ENCODE peak calls at places on chromosomes 12 and 14, in ten cellular contexts. One of them, this sample, is unnamed.

GRCh38 chr12:19572920-19573558 is 133.7 kb downstream of the AEBP2 start:
- DNase-seq in CD8-positive, alpha-beta T cell: no peak
- DNase-seq in AG09309: no peak
- DNase-seq in heart left ventricle: no peak
- DNase-seq in mucosa of descending colon: no peak
- DNase-seq in uterus: no peak
- DNase-seq in CD4-positive, alpha-beta T cell: no peak
- DNase-seq in mesothelial cell of epicardium: no peak
- DNase-seq in nephron progenitor cell: peak
- DNase-seq in GM10248: peak
- DNase-seq in this sample: no peak

GRCh38 chr14:53716521-53716920 is 240.1 kb downstream of the BMP4 start:
- DNase-seq in CD8-positive, alpha-beta T cell: no peak
- DNase-seq in AG09309: no peak
- DNase-seq in heart left ventricle: no peak
- DNase-seq in mucosa of descending colon: no peak
- DNase-seq in uterus: no peak
- DNase-seq in CD4-positive, alpha-beta T cell: no peak
- DNase-seq in mesothelial cell of epicardium: no peak
- DNase-seq in nephron progenitor cell: no peak
- DNase-seq in GM10248: no peak
- DNase-seq in this sample: no peak

GRCh38 chr14:72686101-72686500 is 207.8 kb downstream of the DPF3 start:
- DNase-seq in CD8-positive, alpha-beta T cell: no peak
- DNase-seq in AG09309: no peak
- DNase-seq in heart left ventricle: no peak
- DNase-seq in mucosa of descending colon: no peak
- DNase-seq in uterus: no peak
- DNase-seq in CD4-positive, alpha-beta T cell: no peak
- DNase-seq in mesothelial cell of epicardium: no peak
- DNase-seq in nephron progenitor cell: no peak
- DNase-seq in GM10248: no peak
- DNase-seq in this sample: no peak

GRCh38 chr12:49091056-49091835 is 3.4 kb downstream of the DHH start:
- DNase-seq in CD8-positive, alpha-beta T cell: no peak
- DNase-seq in AG09309: no peak
- DNase-seq in heart left ventricle: no peak
- DNase-seq in mucosa of descending colon: no peak
- DNase-seq in uterus: no peak
- DNase-seq in CD4-positive, alpha-beta T cell: no peak
- DNase-seq in mesothelial cell of epicardium: no peak
- DNase-seq in nephron progenitor cell: no peak
- DNase-seq in GM10248: no peak
- DNase-seq in this sample: no peak

GRCh38 chr14:89182326-89182725 is 234.7 kb downstream of the FOXN3 start:
- DNase-seq in CD8-positive, alpha-beta T cell: no peak
- DNase-seq in AG09309: no peak
- DNase-seq in heart left ventricle: no peak
- DNase-seq in mucosa of descending colon: no peak
- DNase-seq in uterus: no peak
- DNase-seq in CD4-positive, alpha-beta T cell: no peak
- DNase-seq in mesothelial cell of epicardium: no peak
- DNase-seq in nephron progenitor cell: no peak
- DNase-seq in GM10248: no peak
- DNase-seq in this sample: no peak

GRCh38 chr12:28497889-28498411 is 307.7 kb downstream of the CCDC91 start:
- DNase-seq in CD8-positive, alpha-beta T cell: no peak
- DNase-seq in AG09309: no peak
- DNase-seq in heart left ventricle: no peak
- DNase-seq in mucosa of descending colon: no peak
- DNase-seq in uterus: no peak
- DNase-seq in CD4-positive, alpha-beta T cell: no peak
- DNase-seq in mesothelial cell of epicardium: no peak
- DNase-seq in nephron progenitor cell: no peak
- DNase-seq in GM10248: peak
- DNase-seq in this sample: no peak

GRCh38 chr12:101829639-101830390 is 944 bp downstream of the GNPTAB start:
- DNase-seq in CD8-positive, alpha-beta T cell: no peak
- DNase-seq in AG09309: no peak
- DNase-seq in heart left ventricle: no peak
- DNase-seq in mucosa of descending colon: no peak
- DNase-seq in uterus: no peak
- DNase-seq in CD4-positive, alpha-beta T cell: no peak
- DNase-seq in mesothelial cell of epicardium: no peak
- DNase-seq in nephron progenitor cell: no peak
- DNase-seq in GM10248: no peak
- DNase-seq in this sample: no peak

GRCh38 chr12:93025145-93026103 is 96.3 kb upstream of the EEA1 start:
- DNase-seq in CD8-positive, alpha-beta T cell: no peak
- DNase-seq in AG09309: peak
- DNase-seq in heart left ventricle: no peak
- DNase-seq in mucosa of descending colon: no peak
- DNase-seq in uterus: no peak
- DNase-seq in CD4-positive, alpha-beta T cell: no peak
- DNase-seq in mesothelial cell of epicardium: no peak
- DNase-seq in nephron progenitor cell: no peak
- DNase-seq in GM10248: peak
- DNase-seq in this sample: no peak

GRCh38 chr12:76272292-76272691 is 75.9 kb downstream of the BBS10 start:
- DNase-seq in CD8-positive, alpha-beta T cell: no peak
- DNase-seq in AG09309: no peak
- DNase-seq in heart left ventricle: no peak
- DNase-seq in mucosa of descending colon: no peak
- DNase-seq in uterus: no peak
- DNase-seq in CD4-positive, alpha-beta T cell: no peak
- DNase-seq in mesothelial cell of epicardium: no peak
- DNase-seq in nephron progenitor cell: no peak
- DNase-seq in GM10248: no peak
- DNase-seq in this sample: no peak

GRCh38 chr12:53066594-53066978 is 12.6 kb downstream of the SPRYD3 start:
- DNase-seq in CD8-positive, alpha-beta T cell: no peak
- DNase-seq in AG09309: no peak
- DNase-seq in heart left ventricle: no peak
- DNase-seq in mucosa of descending colon: no peak
- DNase-seq in uterus: peak
- DNase-seq in CD4-positive, alpha-beta T cell: no peak
- DNase-seq in mesothelial cell of epicardium: no peak
- DNase-seq in nephron progenitor cell: no peak
- DNase-seq in GM10248: no peak
- DNase-seq in this sample: no peak

GRCh38 chr12:1533602-1534304 is 60.6 kb downstream of the FBXL14 start:
- DNase-seq in CD8-positive, alpha-beta T cell: peak
- DNase-seq in AG09309: no peak
- DNase-seq in heart left ventricle: no peak
- DNase-seq in mucosa of descending colon: no peak
- DNase-seq in uterus: no peak
- DNase-seq in CD4-positive, alpha-beta T cell: no peak
- DNase-seq in mesothelial cell of epicardium: no peak
- DNase-seq in nephron progenitor cell: no peak
- DNase-seq in GM10248: peak
- DNase-seq in this sample: no peak

GRCh38 chr12:16325426-16325825 is 22.0 kb upstream of the MGST1 start:
- DNase-seq in CD8-positive, alpha-beta T cell: no peak
- DNase-seq in AG09309: no peak
- DNase-seq in heart left ventricle: no peak
- DNase-seq in mucosa of descending colon: no peak
- DNase-seq in uterus: no peak
- DNase-seq in CD4-positive, alpha-beta T cell: no peak
- DNase-seq in mesothelial cell of epicardium: no peak
- DNase-seq in nephron progenitor cell: no peak
- DNase-seq in GM10248: no peak
- DNase-seq in this sample: no peak

GRCh38 chr14:75521415-75522199 is 662 bp upstream of the BATF start:
- DNase-seq in CD8-positive, alpha-beta T cell: no peak
- DNase-seq in AG09309: no peak
- DNase-seq in heart left ventricle: no peak
- DNase-seq in mucosa of descending colon: no peak
- DNase-seq in uterus: no peak
- DNase-seq in CD4-positive, alpha-beta T cell: no peak
- DNase-seq in mesothelial cell of epicardium: no peak
- DNase-seq in nephron progenitor cell: no peak
- DNase-seq in GM10248: no peak
- DNase-seq in this sample: no peak

GRCh38 chr14:101202627-101203404 is 299.3 kb upstream of the RTL1 start:
- DNase-seq in CD8-positive, alpha-beta T cell: no peak
- DNase-seq in AG09309: no peak
- DNase-seq in heart left ventricle: no peak
- DNase-seq in mucosa of descending colon: no peak
- DNase-seq in uterus: peak
- DNase-seq in CD4-positive, alpha-beta T cell: no peak
- DNase-seq in mesothelial cell of epicardium: peak
- DNase-seq in nephron progenitor cell: no peak
- DNase-seq in GM10248: no peak
- DNase-seq in this sample: peak

GRCh38 chr12:23686095-23686494 is 263.4 kb downstream of the SOX5 start:
- DNase-seq in CD8-positive, alpha-beta T cell: no peak
- DNase-seq in AG09309: no peak
- DNase-seq in heart left ventricle: no peak
- DNase-seq in mucosa of descending colon: no peak
- DNase-seq in uterus: no peak
- DNase-seq in CD4-positive, alpha-beta T cell: no peak
- DNase-seq in mesothelial cell of epicardium: no peak
- DNase-seq in nephron progenitor cell: no peak
- DNase-seq in GM10248: no peak
- DNase-seq in this sample: no peak

GRCh38 chr14:21215130-21215878 is 53.9 kb downstream of the HNRNPC start:
- DNase-seq in CD8-positive, alpha-beta T cell: no peak
- DNase-seq in AG09309: no peak
- DNase-seq in heart left ventricle: no peak
- DNase-seq in mucosa of descending colon: no peak
- DNase-seq in uterus: no peak
- DNase-seq in CD4-positive, alpha-beta T cell: no peak
- DNase-seq in mesothelial cell of epicardium: no peak
- DNase-seq in nephron progenitor cell: no peak
- DNase-seq in GM10248: no peak
- DNase-seq in this sample: no peak
- TF ChIP-seq CTCF in CD8-positive, alpha-beta T cell: no peak
- TF ChIP-seq CTCF in AG09309: no peak
- TF ChIP-seq CTCF in heart left ventricle: no peak
- TF ChIP-seq CTCF in mucosa of descending colon: no peak
- TF ChIP-seq CTCF in uterus: no peak
- TF ChIP-seq CTCF in CD4-positive, alpha-beta T cell: no peak
- TF ChIP-seq CTCF in mesothelial cell of epicardium: no peak
- TF ChIP-seq CTCF in nephron progenitor cell: no peak
- TF ChIP-seq CTCF in GM10248: no peak
- TF ChIP-seq CTCF in this sample: no peak

GRCh38 chr12:96060041-96060440 is 24.7 kb upstream of the LTA4H start:
- DNase-seq in CD8-positive, alpha-beta T cell: no peak
- DNase-seq in AG09309: no peak
- DNase-seq in heart left ventricle: no peak
- DNase-seq in mucosa of descending colon: no peak
- DNase-seq in uterus: no peak
- DNase-seq in CD4-positive, alpha-beta T cell: no peak
- DNase-seq in mesothelial cell of epicardium: no peak
- DNase-seq in nephron progenitor cell: no peak
- DNase-seq in GM10248: no peak
- DNase-seq in this sample: no peak
- TF ChIP-seq CTCF in CD8-positive, alpha-beta T cell: no peak
- TF ChIP-seq CTCF in AG09309: no peak
- TF ChIP-seq CTCF in heart left ventricle: no peak
- TF ChIP-seq CTCF in mucosa of descending colon: no peak
- TF ChIP-seq CTCF in uterus: no peak
- TF ChIP-seq CTCF in CD4-positive, alpha-beta T cell: no peak
- TF ChIP-seq CTCF in mesothelial cell of epicardium: no peak
- TF ChIP-seq CTCF in nephron progenitor cell: no peak
- TF ChIP-seq CTCF in GM10248: no peak
- TF ChIP-seq CTCF in this sample: no peak

GRCh38 chr12:131910302-131911110 is 16.1 kb downstream of the ULK1 start:
- DNase-seq in CD8-positive, alpha-beta T cell: no peak
- DNase-seq in AG09309: no peak
- DNase-seq in heart left ventricle: no peak
- DNase-seq in mucosa of descending colon: no peak
- DNase-seq in uterus: no peak
- DNase-seq in CD4-positive, alpha-beta T cell: no peak
- DNase-seq in mesothelial cell of epicardium: no peak
- DNase-seq in nephron progenitor cell: no peak
- DNase-seq in GM10248: no peak
- DNase-seq in this sample: no peak

GRCh38 chr12:131913666-131914065 is 15.4 kb upstream of the PUS1 start:
- DNase-seq in CD8-positive, alpha-beta T cell: no peak
- DNase-seq in AG09309: no peak
- DNase-seq in heart left ventricle: no peak
- DNase-seq in mucosa of descending colon: no peak
- DNase-seq in uterus: no peak
- DNase-seq in CD4-positive, alpha-beta T cell: no peak
- DNase-seq in mesothelial cell of epicardium: no peak
- DNase-seq in nephron progenitor cell: no peak
- DNase-seq in GM10248: no peak
- DNase-seq in this sample: no peak

GRCh38 chr12:131911251-131911650 is 16.8 kb downstream of the ULK1 start:
- DNase-seq in CD8-positive, alpha-beta T cell: no peak
- DNase-seq in AG09309: no peak
- DNase-seq in heart left ventricle: no peak
- DNase-seq in mucosa of descending colon: no peak
- DNase-seq in uterus: no peak
- DNase-seq in CD4-positive, alpha-beta T cell: no peak
- DNase-seq in mesothelial cell of epicardium: no peak
- DNase-seq in nephron progenitor cell: no peak
- DNase-seq in GM10248: no peak
- DNase-seq in this sample: no peak

GRCh38 chr12:131912526-131913274 is 16.4 kb upstream of the PUS1 start:
- DNase-seq in CD8-positive, alpha-beta T cell: no peak
- DNase-seq in AG09309: no peak
- DNase-seq in heart left ventricle: peak
- DNase-seq in mucosa of descending colon: no peak
- DNase-seq in uterus: peak
- DNase-seq in CD4-positive, alpha-beta T cell: no peak
- DNase-seq in mesothelial cell of epicardium: no peak
- DNase-seq in nephron progenitor cell: no peak
- DNase-seq in GM10248: no peak
- DNase-seq in this sample: peak

GRCh38 chr12:131911851-131912525 is 17.1 kb upstream of the PUS1 start:
- DNase-seq in CD8-positive, alpha-beta T cell: no peak
- DNase-seq in AG09309: no peak
- DNase-seq in heart left ventricle: no peak
- DNase-seq in mucosa of descending colon: no peak
- DNase-seq in uterus: no peak
- DNase-seq in CD4-positive, alpha-beta T cell: no peak
- DNase-seq in mesothelial cell of epicardium: no peak
- DNase-seq in nephron progenitor cell: no peak
- DNase-seq in GM10248: no peak
- DNase-seq in this sample: no peak
- TF ChIP-seq CTCF in CD8-positive, alpha-beta T cell: no peak
- TF ChIP-seq CTCF in AG09309: no peak
- TF ChIP-seq CTCF in heart left ventricle: no peak
- TF ChIP-seq CTCF in mucosa of descending colon: no peak
- TF ChIP-seq CTCF in uterus: no peak
- TF ChIP-seq CTCF in CD4-positive, alpha-beta T cell: no peak
- TF ChIP-seq CTCF in mesothelial cell of epicardium: no peak
- TF ChIP-seq CTCF in nephron progenitor cell: no peak
- TF ChIP-seq CTCF in GM10248: no peak
- TF ChIP-seq CTCF in this sample: no peak

DNA sequence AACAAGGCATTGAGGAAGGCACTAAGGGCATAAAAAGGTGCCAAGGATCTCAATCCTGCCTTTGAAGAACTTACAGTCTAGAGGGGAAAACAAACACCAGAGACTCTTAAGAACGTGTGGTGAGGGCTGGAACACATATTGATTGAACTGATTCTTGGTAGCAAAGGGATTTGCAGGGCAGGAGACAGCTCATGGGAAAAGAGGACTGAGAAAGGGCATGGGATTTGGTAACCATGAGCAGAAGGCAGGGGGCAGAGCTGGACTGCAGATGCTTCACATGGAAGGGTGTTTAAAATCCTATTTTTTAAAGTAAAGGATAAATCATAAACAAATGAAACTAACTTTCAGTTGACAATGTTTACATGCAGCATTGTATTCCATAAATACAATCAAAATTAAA is 203.1 kb downstream of the ITPR2 start:
- DNase-seq in CD8-positive, alpha-beta T cell: no peak
- DNase-seq in AG09309: no peak
- DNase-seq in heart left ventricle: no peak
- DNase-seq in mucosa of descending colon: no peak
- DNase-seq in uterus: peak
- DNase-seq in CD4-positive, alpha-beta T cell: no peak
- DNase-seq in mesothelial cell of epicardium: no peak
- DNase-seq in nephron progenitor cell: no peak
- DNase-seq in GM10248: no peak
- DNase-seq in this sample: no peak
- TF ChIP-seq CTCF in CD8-positive, alpha-beta T cell: no peak
- TF ChIP-seq CTCF in AG09309: peak
- TF ChIP-seq CTCF in heart left ventricle: peak
- TF ChIP-seq CTCF in mucosa of descending colon: no peak
- TF ChIP-seq CTCF in uterus: peak
- TF ChIP-seq CTCF in CD4-positive, alpha-beta T cell: no peak
- TF ChIP-seq CTCF in mesothelial cell of epicardium: no peak
- TF ChIP-seq CTCF in nephron progenitor cell: no peak
- TF ChIP-seq CTCF in GM10248: peak
- TF ChIP-seq CTCF in this sample: no peak

This sample was measured in omental fat pad.